ENCODE peak calls at places on chromosome 13, in five cellular contexts. K, O, H, L and G are unnamed samples.

GRCh38 chr13:97258801-97259200 is 36.7 kb downstream of the MBNL2 start:
- DNase-seq in L (no peak), K (no peak), H (no peak), O (no peak), G (no peak)

GRCh38 chr13:49214917-49215376 is 5.2 kb upstream of the MLNR start:
- DNase-seq in K (no peak), O (peak; percentile 25), H (no peak), L (no peak), G (no peak)

GRCh38 chr13:26024558-26024957 is 27.3 kb downstream of the SHISA2 start:
- DNase-seq in O (no peak), H (no peak), L (no peak), K (no peak), G (no peak)

GRCh38 chr13:32454886-32455593 is 27.1 kb upstream of the N4BP2L1 start:
- DNase-seq in K (no peak), H (no peak), O (no peak), L (no peak), G (no peak)

GRCh38 chr13:78586706-78587105 is 16.6 kb downstream of the POU4F1 start:
- DNase-seq in K (no peak), H (no peak), O (no peak), L (no peak), G (no peak)

GRCh38 chr13:59531571-59532091 is 632.1 kb downstream of the DIAPH3 start:
- DNase-seq in H (peak; percentile 82), O (peak; percentile 81), K (peak; percentile 85), L (peak; percentile 32), G (no peak)

GRCh38 chr13:59690857-59691500 is 472.7 kb downstream of the DIAPH3 start:
- DNase-seq in H (no peak), K (no peak), O (no peak), L (no peak), G (no peak)

GRCh38 chr13:100608906-100609305 is 20.3 kb upstream of the GGACT start:
- DNase-seq in K (no peak), O (no peak), H (no peak), L (no peak), G (no peak)

GRCh38 chr13:94660695-94661324 is 51.5 kb downstream of the SOX21 start:
- DNase-seq in L (no peak), H (no peak), O (no peak), K (no peak), G (no peak)

GRCh38 chr13:110907951-110908898 is 6.6 kb downstream of the ANKRD10 start:
- DNase-seq in O (no peak), L (peak; percentile 87), K (no peak), H (no peak), G (no peak)

GRCh38 chr13:98216711-98217110 is 39.6 kb upstream of the RNF113B start:
- DNase-seq in K (no peak), O (no peak), H (no peak), L (no peak), G (no peak)

GRCh38 chr13:81388400-81388799 is 1047.5 kb upstream of the SPRY2 start:
- DNase-seq in O (no peak), K (no peak), H (no peak), L (no peak), G (no peak)

GRCh38 chr13:112838038-112838965 is 130.7 kb upstream of the MCF2L start:
- DNase-seq in H (peak; percentile 56), K (no peak), L (no peak), O (no peak), G (no peak)

GRCh38 chr13:30971575-30971974 is 39.1 kb downstream of the TEX26 start:
- DNase-seq in H (no peak), O (no peak), L (no peak), K (no peak), G (no peak)

GRCh38 chr13:92488249-92488845 is 738.3 kb upstream of the GPC6 start:
- DNase-seq in L (no peak), O (no peak), K (no peak), H (no peak), G (no peak)

GRCh38 chr13:24822640-24823039 is 58.7 kb downstream of the RNF17 start:
- DNase-seq in H (no peak), L (no peak), O (no peak), K (no peak), G (no peak)

GRCh38 chr13:40189885-40190655 is 476.4 kb downstream of the FOXO1 start:
- DNase-seq in O (no peak), L (no peak), H (no peak), K (no peak), G (peak; percentile 89)

GRCh38 chr13:99211421-99212035 is 10.9 kb downstream of the UBAC2 start:
- DNase-seq in L (no peak), O (no peak), K (no peak), H (no peak), G (no peak)

GRCh38 chr13:46622918-46623256 is 69.9 kb downstream of the LRCH1 start:
- DNase-seq in K (peak; percentile 24), L (no peak), H (peak; percentile 75), O (no peak), G (no peak)

GRCh38 chr13:75934889-75935288 is 298.8 kb downstream of the LMO7 start:
- DNase-seq in H (no peak), O (no peak), K (no peak), L (no peak), G (no peak)

GRCh38 chr13:41231786-41232185 is 31.6 kb downstream of the MTRF1 start:
- DNase-seq in K (peak; percentile 23), H (no peak), O (no peak), L (no peak), G (no peak)

GRCh38 chr13:30412351-30412750 is 9.9 kb upstream of the UBE2L5 start:
- DNase-seq in L (no peak), O (no peak), K (no peak), H (no peak), G (no peak)

GRCh38 chr13:99582511-99582910 is 81.2 kb downstream of the TM9SF2 start:
- DNase-seq in K (no peak), H (no peak), L (no peak), O (no peak), G (no peak)

DNA sequence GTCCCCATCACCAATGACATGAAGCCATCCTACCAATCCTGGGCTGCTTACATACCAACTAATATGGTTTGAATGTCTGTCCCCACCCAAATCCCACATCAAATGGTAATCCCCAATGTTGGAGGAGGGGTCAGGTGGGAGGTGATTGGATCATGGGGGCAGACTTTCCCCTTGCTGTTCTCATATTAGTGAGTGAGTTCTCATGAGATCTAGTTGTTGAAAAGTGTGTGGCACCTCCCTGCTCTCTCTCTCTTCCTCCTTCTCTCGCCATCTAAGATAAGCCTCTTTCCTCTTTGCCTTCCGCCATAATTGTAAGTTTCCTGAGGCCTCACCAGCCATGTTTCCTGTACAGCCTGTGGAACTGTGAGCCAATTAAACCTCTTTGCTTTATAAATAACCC is 53.6 kb upstream of the FAM124A start:
- DNase-seq in K (no peak), H (no peak), L (no peak), O (no peak), G (no peak)
- H3K27ac ChIP-seq in K (no peak overlapping the region), H (no peak overlapping the region), L (no peak overlapping the region), O (no peak overlapping the region), G (no peak overlapping the region)

GRCh38 chr13:21149568-21149967 is 26.8 kb downstream of the SKA3 start:
- DNase-seq in H (no peak), K (no peak), L (no peak), O (no peak), G (no peak)
- H3K27ac ChIP-seq in H (no peak overlapping the region), K (peak overlapping the region; percentile 57), L (no peak overlapping the region), O (peak overlapping the region; percentile 62), G (no peak overlapping the region)

GRCh38 chr13:80037505-80037888 is 303.4 kb downstream of the SPRY2 start:
- DNase-seq in L (peak; percentile 59), K (no peak), O (no peak), H (no peak), G (no peak)
- H3K27ac ChIP-seq in L (no peak overlapping the region), K (no peak overlapping the region), O (no peak overlapping the region), H (no peak overlapping the region), G (no peak overlapping the region)

DNA sequence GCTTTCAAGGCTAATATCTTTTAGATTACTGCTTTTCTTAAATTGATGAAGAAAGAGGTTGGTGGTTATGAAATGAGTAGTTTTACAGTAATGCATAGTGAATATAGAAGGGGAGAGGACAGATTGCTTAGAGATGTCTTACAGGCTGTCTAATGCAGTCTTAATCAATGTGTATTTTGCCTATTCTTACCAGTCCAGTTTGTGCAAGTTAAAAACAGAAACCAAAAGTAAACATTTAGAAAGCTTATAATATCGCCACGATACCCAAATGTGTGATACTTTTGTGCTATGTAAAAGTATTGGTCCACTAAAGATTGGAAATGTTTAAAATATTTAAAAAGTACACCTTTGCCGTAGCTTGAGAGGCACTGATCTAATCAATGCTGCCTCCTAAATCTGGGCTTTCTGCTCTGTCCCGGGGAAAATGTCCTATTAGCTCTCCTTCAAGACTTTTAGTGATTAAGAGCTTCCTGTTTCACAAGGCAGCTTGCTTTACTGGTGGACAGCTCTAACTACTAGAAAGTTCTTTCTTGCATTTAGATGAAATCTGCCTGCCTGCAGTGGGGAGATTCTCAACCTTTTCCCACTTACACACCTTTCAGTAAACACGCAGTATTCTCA is 64.7 kb downstream of the DNAJC15 start:
- DNase-seq in H (no peak), L (peak; percentile 14), O (no peak), K (no peak), G (no peak)
- H3K27ac ChIP-seq in H (no peak overlapping the region), L (no peak overlapping the region), O (peak overlapping the region; percentile 78), K (peak overlapping the region; percentile 65), G (no peak overlapping the region)

DNA sequence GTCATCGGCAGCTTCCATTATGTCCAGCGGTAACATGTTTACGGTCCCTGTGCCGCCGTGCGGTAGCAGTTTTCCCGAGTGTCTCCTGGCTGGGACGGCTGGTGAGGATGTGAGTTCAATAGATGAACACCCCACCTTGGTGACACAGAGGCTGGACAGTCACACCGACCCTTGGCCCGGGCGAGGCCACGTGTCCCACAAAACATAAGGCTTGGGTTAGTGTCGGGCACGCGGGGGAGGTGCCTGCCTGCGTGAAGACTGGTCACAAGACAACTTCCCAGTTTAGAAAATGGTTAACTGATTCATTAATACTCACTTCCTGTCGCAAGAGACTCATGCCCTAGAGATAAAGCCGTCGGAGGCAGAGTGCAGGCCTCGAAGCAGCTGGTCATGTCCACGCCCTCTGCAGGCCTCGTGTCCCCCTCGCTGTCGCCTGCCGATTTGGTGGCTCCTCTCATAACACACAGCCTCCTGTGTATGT is 17.2 kb downstream of the RASA3 start:
- DNase-seq in O (no peak), H (peak; percentile 69), K (no peak), L (peak; percentile 45), G (no peak)
- H3K27ac ChIP-seq in O (peak overlapping the region; percentile 33), H (no peak overlapping the region), K (peak overlapping the region; percentile 39), L (peak overlapping the region; percentile 79), G (no peak overlapping the region)

DNA sequence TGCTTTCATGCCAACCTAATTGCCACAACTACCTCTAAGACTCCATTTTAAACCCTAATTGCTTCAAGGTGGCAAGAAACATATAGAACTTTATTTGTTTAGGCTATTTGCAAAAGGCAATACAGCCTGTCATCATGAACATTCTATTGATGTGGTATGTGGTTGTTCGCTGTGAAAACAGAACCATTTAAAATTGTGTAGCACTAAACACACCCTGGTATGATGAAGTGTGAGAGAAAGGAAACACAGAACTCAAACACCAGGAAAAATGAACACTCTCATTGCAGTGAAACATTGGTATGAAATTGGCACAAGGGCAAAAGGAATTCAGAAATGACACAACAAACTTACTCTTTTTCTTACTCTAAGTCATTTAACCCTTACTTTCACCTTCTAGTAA is 530.9 kb downstream of the IRS2 start:
- DNase-seq in K (no peak), L (no peak), H (no peak), O (no peak), G (no peak)
- H3K27ac ChIP-seq in K (peak overlapping the region; percentile 21), L (no peak overlapping the region), H (no peak overlapping the region), O (no peak overlapping the region), G (no peak overlapping the region)